ENCODE peak calls at places on chromosomes 4 and X, in seven cellular contexts. G, H, K, B, S, A and Y are unnamed samples.

GRCh38 chrX:70769659-70770232 is 138.8 kb downstream of the TEX11 start:
- DNase-seq in G (no peak), H (peak; percentile 9), K (peak; percentile 2), B (no peak), S (no peak), A (no peak), Y (no peak)

GRCh38 chr4:108555701-108556100 is 64.7 kb upstream of the RPL34 start:
- DNase-seq in G (no peak), H (no peak), K (no peak), B (no peak), S (no peak), A (no peak), Y (no peak)

GRCh38 chrX:10245901-10246696 is 89.3 kb downstream of the CLCN4 start:
- DNase-seq in G (no peak), H (no peak), K (no peak), B (no peak), S (no peak), A (no peak), Y (no peak)

GRCh38 chr4:157803441-157804168 is 369.2 kb downstream of the GASK1B start:
- DNase-seq in G (no peak), H (no peak), K (no peak), B (no peak), S (no peak), A (no peak), Y (no peak)

GRCh38 chr4:91936301-91936700 is 367.5 kb upstream of the GRID2 start:
- DNase-seq in G (no peak), H (no peak), K (peak; percentile 87), B (no peak), S (no peak), A (no peak), Y (no peak)

GRCh38 chr4:41957634-41958033 is 22.4 kb downstream of the TMEM33 start:
- DNase-seq in G (no peak), H (peak; percentile 60), K (peak; percentile 24), B (no peak), S (no peak), A (no peak), Y (peak; percentile 53)

GRCh38 chrX:8784162-8784561 is 17.0 kb downstream of the FAM9A start:
- DNase-seq in G (no peak), H (no peak), K (no peak), B (no peak), S (no peak), A (no peak), Y (peak; percentile 41)

GRCh38 chr4:113825272-113825671 is 63.7 kb upstream of the CAMK2D start:
- DNase-seq in G (peak; percentile 10), H (no peak), K (no peak), B (no peak), S (no peak), A (no peak), Y (no peak)

GRCh38 chr4:164700471-164700870 is 53.5 kb upstream of the SMIM31 start:
- DNase-seq in G (no peak), H (peak; percentile 3), K (no peak), B (peak; percentile 23), S (no peak), A (no peak), Y (peak; percentile 57)

GRCh38 chr4:118410143-118410542 is 57.3 kb upstream of the PRSS12 start:
- DNase-seq in G (no peak), H (no peak), K (peak; percentile 65), B (no peak), S (no peak), A (no peak), Y (no peak)

GRCh38 chr4:164768516-164768915 is 14.6 kb downstream of the SMIM31 start:
- DNase-seq in G (no peak), H (no peak), K (peak; percentile 12), B (no peak), S (no peak), A (no peak), Y (peak; percentile 23)

GRCh38 chrX:46589977-46590723 is 16.6 kb downstream of the CHST7 start:
- DNase-seq in G (no peak), H (no peak), K (peak; percentile 81), B (no peak), S (no peak), A (no peak), Y (no peak)

GRCh38 chr4:79982587-79983327 is 90.3 kb downstream of the ANTXR2 start:
- DNase-seq in G (no peak), H (no peak), K (peak; percentile 36), B (no peak), S (no peak), A (no peak), Y (no peak)

GRCh38 chr4:124610214-124610613 is 102.3 kb downstream of the ANKRD50 start:
- DNase-seq in G (no peak), H (no peak), K (no peak), B (no peak), S (no peak), A (no peak), Y (no peak)

GRCh38 chrX:9342581-9343051 is 122.2 kb upstream of the TBL1X start:
- DNase-seq in G (peak; percentile 85), H (peak; percentile 90), K (peak; percentile 91), B (peak; percentile 88), S (peak; percentile 84), A (peak; percentile 90), Y (peak; percentile 95)

GRCh38 chr4:13918110-13918509 is 290.6 kb upstream of the BOD1L1 start:
- DNase-seq in G (peak; percentile 22), H (no peak), K (peak; percentile 95), B (peak; percentile 27), S (no peak), A (no peak), Y (no peak)

GRCh38 chr4:125705681-125706080 is 390.9 kb downstream of the FAT4 start:
- DNase-seq in G (no peak), H (no peak), K (no peak), B (no peak), S (no peak), A (no peak), Y (no peak)

GRCh38 chrX:110858565-110858964 is 62.9 kb upstream of the CHRDL1 start:
- DNase-seq in G (no peak), H (no peak), K (no peak), B (no peak), S (no peak), A (no peak), Y (no peak)

GRCh38 chr4:86453044-86453501 is 93.2 kb upstream of the MAPK10 start:
- DNase-seq in G (no peak), H (no peak), K (peak; percentile 72), B (peak; percentile 29), S (no peak), A (no peak), Y (no peak)

GRCh38 chr4:150418757-150419410 is 163.1 kb upstream of the MAB21L2 start:
- DNase-seq in G (no peak), H (no peak), K (no peak), B (no peak), S (no peak), A (no peak), Y (no peak)

GRCh38 chr4:148089624-148090023 is 352.6 kb downstream of the NR3C2 start:
- DNase-seq in G (no peak), H (no peak), K (no peak), B (peak; percentile 12), S (no peak), A (no peak), Y (no peak)

GRCh38 chr4:102787096-102787867 is 26.5 kb upstream of the MANBA start:
- DNase-seq in G (no peak), H (no peak), K (peak; percentile 73), B (no peak), S (no peak), A (no peak), Y (no peak)
- H3K36me3 ChIP-seq in G (no peaks in the 10 kb centered on the region), H (peaks cover 9% of the 10 kb centered on the region), K (peaks cover 5% of the 10 kb centered on the region), B (no peaks in the 10 kb centered on the region), S (no peaks in the 10 kb centered on the region), A (peaks cover 2% of the 10 kb centered on the region), Y (no peaks in the 10 kb centered on the region)

DNA sequence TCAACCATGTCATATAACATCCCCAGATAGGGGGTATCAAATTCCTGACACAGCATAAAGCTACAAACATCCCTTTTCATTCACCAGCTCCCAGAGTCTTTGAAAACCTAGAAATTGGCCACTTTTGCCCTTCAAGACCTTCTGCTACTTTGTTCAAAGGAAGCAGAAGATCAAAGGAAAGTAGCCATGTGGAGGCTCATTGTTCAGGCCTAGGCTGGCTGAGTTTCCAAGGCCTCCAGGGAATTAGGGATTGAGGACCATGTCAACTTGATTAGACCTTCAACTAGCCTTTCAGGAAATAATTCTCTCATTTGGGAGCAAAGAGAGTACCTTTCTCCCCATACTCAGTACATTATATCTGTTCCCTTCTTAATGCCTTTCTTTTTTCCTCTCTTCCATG is 66.8 kb upstream of the ATXN3L start:
- DNase-seq in G (no peak), H (no peak), K (no peak), B (no peak), S (no peak), A (no peak), Y (no peak)
- H3K27me3 ChIP-seq in G (no peaks in the 10 kb centered on the region), H (no peaks in the 10 kb centered on the region), K (no peaks in the 10 kb centered on the region), B (no peaks in the 10 kb centered on the region), S (no peaks in the 10 kb centered on the region), A (peaks cover 8% of the 10 kb centered on the region), Y (no peaks in the 10 kb centered on the region)

GRCh38 chr4:1047106-1047975 is 35.9 kb downstream of the FGFRL1 start:
- DNase-seq in G (peak; percentile 38), H (no peak), K (no peak), B (peak; percentile 49), S (peak; percentile 62), A (peak; percentile 57), Y (peak; percentile 79)
- H3K4me3 ChIP-seq in G (peak overlapping the region; percentile 16), H (no peak overlapping the region), K (no peak overlapping the region), B (peak overlapping the region; percentile 14), S (peak overlapping the region; percentile 16), A (peak overlapping the region; percentile 18), Y (no peak overlapping the region)

DNA sequence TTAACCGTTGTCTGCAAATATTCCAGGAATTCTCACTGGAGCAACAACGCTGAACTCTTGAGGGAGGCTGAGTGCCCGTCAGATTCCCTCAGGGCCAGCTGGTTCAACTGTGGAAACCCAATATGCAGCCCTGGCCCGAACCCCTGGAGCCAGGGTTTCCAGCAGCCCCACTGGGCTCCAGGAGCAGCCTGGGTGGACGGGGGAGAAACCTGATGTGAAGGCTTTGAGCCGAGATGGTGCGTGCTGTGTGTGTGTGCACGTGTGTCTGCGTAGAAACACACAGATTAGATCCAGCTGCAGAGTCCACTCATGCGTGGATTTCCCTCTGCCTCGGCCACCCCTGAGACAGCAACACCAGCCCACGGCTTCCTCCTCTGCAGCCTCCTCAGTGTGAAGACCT is 19.4 kb upstream of the SLC25A6 start:
- DNase-seq in G (no peak), H (no peak), K (no peak), B (no peak), S (peak; percentile 40), A (no peak), Y (no peak)
- H3K36me3 ChIP-seq in G (peaks cover 12% of the 10 kb centered on the region), H (peaks cover 30% of the 10 kb centered on the region), K (peaks cover 27% of the 10 kb centered on the region), B (no peaks in the 10 kb centered on the region), S (peaks cover 49% of the 10 kb centered on the region), A (peaks cover 12% of the 10 kb centered on the region), Y (peaks cover 23% of the 10 kb centered on the region)

DNA sequence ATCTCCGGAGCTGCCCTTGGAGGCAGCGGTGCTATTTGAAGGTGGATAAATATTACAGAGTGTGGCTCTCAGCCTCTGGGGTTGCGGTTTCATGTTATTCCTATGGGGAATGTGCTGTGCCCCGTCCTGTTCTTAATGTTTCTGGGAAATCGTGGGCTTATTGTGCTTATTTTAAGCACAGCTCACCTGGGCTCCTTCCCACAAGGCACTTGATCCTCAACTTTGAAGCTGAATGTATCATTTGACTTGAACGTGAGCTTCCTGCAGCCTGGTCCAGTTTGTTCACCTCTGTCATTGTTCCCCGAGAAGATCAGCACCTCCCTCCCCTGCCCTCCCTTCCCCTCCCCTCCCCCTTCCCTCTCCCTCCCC is 3.9 kb downstream of the SORCS2 start:
- DNase-seq in G (no peak), H (no peak), K (no peak), B (no peak), S (peak; percentile 40), A (no peak), Y (no peak)
- H3K27me3 ChIP-seq in G (peaks cover 45% of the 10 kb centered on the region), H (peaks cover 51% of the 10 kb centered on the region), K (peaks cover 38% of the 10 kb centered on the region), B (peaks cover 13% of the 10 kb centered on the region), S (peaks cover 26% of the 10 kb centered on the region), A (peaks cover 32% of the 10 kb centered on the region), Y (peaks cover 20% of the 10 kb centered on the region)

GRCh38 chrX:107827137-107827831 is 1.6 kb downstream of the MID2 start:
- DNase-seq in G (no peak), H (no peak), K (peak; percentile 34), B (no peak), S (no peak), A (no peak), Y (no peak)
- H3K4me3 ChIP-seq in G (peak overlapping the region; percentile 47), H (no peak overlapping the region), K (peak overlapping the region; percentile 42), B (peak overlapping the region; percentile 47), S (peak overlapping the region; percentile 60), A (peak overlapping the region; percentile 73), Y (peak overlapping the region; percentile 54)